ENCODE peak calls at places on chromosomes 16 and 17, in five cellular contexts. Y, I, E, R and M are unnamed samples.

GRCh38 chr16:17503331-17503730 is 32.6 kb upstream of the XYLT1 start:
- DNase-seq in R (no peak), I (no peak), E (no peak), Y (no peak), M (no peak)

GRCh38 chr17:78779848-78780247 is 2.2 kb downstream of the CYTH1 start:
- DNase-seq in R (no peak), I (no peak), Y (no peak), E (no peak), M (no peak)

GRCh38 chr17:75504347-75505151 is 10.8 kb downstream of the CASKIN2 start:
- DNase-seq in E (no peak), R (no peak), Y (no peak), I (no peak), M (no peak)

GRCh38 chr16:49127103-49127502 is 154.5 kb downstream of the CBLN1 start:
- DNase-seq in Y (no peak), I (no peak), E (no peak), R (no peak), M (no peak)

GRCh38 chr16:8660841-8661301 is 13.5 kb upstream of the ABAT start:
- DNase-seq in E (peak; percentile 24), Y (peak; percentile 41), I (peak; percentile 46), R (no peak), M (no peak)

GRCh38 chr16:12089492-12090161 is 113.1 kb downstream of the SNX29 start:
- DNase-seq in I (no peak), E (peak; percentile 30), R (no peak), Y (no peak), M (peak; percentile 47)

GRCh38 chr17:330993-331701 is 21.5 kb downstream of the RPH3AL start:
- DNase-seq in R (no peak), E (no peak), Y (peak; percentile 83), I (no peak), M (no peak)

GRCh38 chr17:31593806-31594205 is 202.3 kb downstream of the RAB11FIP4 start:
- DNase-seq in Y (peak; percentile 40), R (no peak), E (no peak), I (no peak), M (peak; percentile 51)

GRCh38 chr17:73007447-73007846 is 85.0 kb downstream of the SLC39A11 start:
- DNase-seq in I (no peak), E (no peak), Y (no peak), R (no peak), M (no peak)

GRCh38 chr16:7352114-7352513 is 19.5 kb downstream of the RBFOX1 start:
- DNase-seq in R (no peak), I (no peak), E (no peak), Y (no peak), M (no peak)

GRCh38 chr16:55697867-55698266 is 42.1 kb downstream of the SLC6A2 start:
- DNase-seq in I (no peak), Y (no peak), R (no peak), E (no peak), M (no peak)

GRCh38 chr16:70772493-70772892 is 28.5 kb downstream of the VAC14 start:
- DNase-seq in E (no peak), R (no peak), I (no peak), Y (no peak), M (no peak)

GRCh38 chr16:84911490-84912216 is 91.9 kb downstream of the CRISPLD2 start:
- DNase-seq in Y (no peak), E (no peak), R (no peak), I (no peak), M (no peak)